ENCODE peak calls at places on chromosomes 6 and 20, in six cellular contexts. Z, D, C, L, P and Y are unnamed samples.

GRCh38 chr20:50277064-50277415 is 86.4 kb downstream of the CEBPB start:
- DNase-seq in Z (no peak), D (no peak), C (no peak), L (no peak), P (no peak), Y (no peak)

GRCh38 chr20:29119141-29119540 is 2138.3 kb upstream of the DEFB115 start:
- DNase-seq in Z (no peak), D (no peak), C (no peak), L (no peak), P (no peak), Y (no peak)

GRCh38 chr20:54512694-54513093 is 37.3 kb downstream of the DOK5 start:
- DNase-seq in Z (no peak), D (no peak), C (no peak), L (no peak), P (no peak), Y (no peak)

GRCh38 chr6:36329798-36330291 is 6.8 kb downstream of the BNIP5 start:
- DNase-seq in Z (no peak), D (no peak), C (no peak), L (no peak), P (no peak), Y (no peak)

GRCh38 chr6:155828989-155829388 is 373.4 kb upstream of the NOX3 start:
- DNase-seq in Z (no peak), D (no peak), C (no peak), L (no peak), P (no peak), Y (no peak)

GRCh38 chr6:127776320-127776719 is 124.5 kb downstream of the THEMIS start:
- DNase-seq in Z (no peak), D (no peak), C (no peak), L (no peak), P (no peak), Y (no peak)

GRCh38 chr6:140082867-140083297 is 708.4 kb upstream of the CITED2 start:
- DNase-seq in Z (no peak), D (no peak), C (no peak), L (no peak), P (no peak), Y (peak)

GRCh38 chr6:159700970-159701369 is 7.9 kb upstream of the SOD2 start:
- DNase-seq in Z (no peak), D (no peak), C (no peak), L (no peak), P (no peak), Y (peak)

GRCh38 chr6:27668442-27669275 is 195.8 kb upstream of the ZNF184 start:
- DNase-seq in Z (no peak), D (no peak), C (no peak), L (no peak), P (no peak), Y (peak)

GRCh38 chr6:97712751-97713150 is 429.7 kb upstream of the MMS22L start:
- DNase-seq in Z (no peak), D (no peak), C (no peak), L (no peak), P (no peak), Y (no peak)

GRCh38 chr20:37727247-37727956 is 33.6 kb downstream of the CTNNBL1 start:
- DNase-seq in Z (no peak), D (no peak), C (no peak), L (no peak), P (no peak), Y (peak)

GRCh38 chr6:156720739-156721714 is 56.2 kb upstream of the ARID1B start:
- DNase-seq in Z (peak), D (no peak), C (peak), L (peak), P (no peak), Y (peak)

GRCh38 chr20:38658879-38659612 is 57.4 kb downstream of the ARHGAP40 start:
- DNase-seq in Z (no peak), D (no peak), C (no peak), L (no peak), P (no peak), Y (peak)

GRCh38 chr20:21396921-21397340 is 395 bp downstream of the NKX2-4 start:
- DNase-seq in Z (no peak), D (no peak), C (no peak), L (no peak), P (no peak), Y (no peak)

GRCh38 chr20:14801591-14802325 is 464.3 kb upstream of the FLRT3 start:
- DNase-seq in Z (no peak), D (no peak), C (no peak), L (no peak), P (no peak), Y (no peak)

GRCh38 chr6:155273438-155273837 is 9.6 kb downstream of the CLDN20 start:
- DNase-seq in Z (no peak), D (no peak), C (no peak), L (no peak), P (no peak), Y (peak)

GRCh38 chr6:139903411-139904157 is 529.1 kb upstream of the CITED2 start:
- DNase-seq in Z (no peak), D (no peak), C (no peak), L (no peak), P (no peak), Y (no peak)

GRCh38 chr6:7684076-7684475 is 41.8 kb upstream of the BMP6 start:
- DNase-seq in Z (no peak), D (no peak), C (no peak), L (no peak), P (no peak), Y (peak)

GRCh38 chr6:1726341-1726763 is 116.6 kb downstream of the FOXC1 start:
- DNase-seq in Z (no peak), D (no peak), C (no peak), L (no peak), P (no peak), Y (no peak)

GRCh38 chr6:27374824-27375612 is 13.5 kb upstream of the ZNF391 start:
- DNase-seq in Z (peak), D (peak), C (peak), L (peak), P (no peak), Y (peak)

GRCh38 chr6:16562498-16562897 is 198.8 kb downstream of the ATXN1 start:
- DNase-seq in Z (no peak), D (no peak), C (no peak), L (no peak), P (no peak), Y (no peak)

GRCh38 chr20:22717466-22717865 is 133.1 kb upstream of the FOXA2 start:
- DNase-seq in Z (no peak), D (no peak), C (no peak), L (peak), P (no peak), Y (no peak)

GRCh38 chr20:20734475-20734948 is 22.1 kb upstream of the RALGAPA2 start:
- DNase-seq in Z (no peak), D (no peak), C (no peak), L (no peak), P (no peak), Y (no peak)

GRCh38 chr20:37385659-37386504 is 39.9 kb downstream of the SRC start:
- DNase-seq in Z (peak), D (no peak), C (no peak), L (no peak), P (no peak), Y (no peak)

GRCh38 chr6:170127151-170127550 is 163.7 kb downstream of the DLL1 start:
- DNase-seq in Z (no peak), D (no peak), C (peak), L (peak), P (no peak), Y (no peak)

GRCh38 chr6:22271044-22271443 is 25.8 kb downstream of the PRL start:
- DNase-seq in Z (no peak), D (no peak), C (no peak), L (no peak), P (no peak), Y (no peak)

GRCh38 chr6:106629859-106630163 is 433 bp downstream of the QRSL1 start:
- DNase-seq in Z (no peak), D (no peak), C (no peak), L (no peak), P (no peak), Y (no peak)

GRCh38 chr6:6837541-6838080 is 249.1 kb downstream of the LY86 start:
- DNase-seq in Z (no peak), D (no peak), C (no peak), L (no peak), P (no peak), Y (no peak)

GRCh38 chr20:11454966-11455799 is 462.5 kb upstream of the BTBD3 start:
- DNase-seq in Z (no peak), D (no peak), C (no peak), L (no peak), P (no peak), Y (peak)

GRCh38 chr6:158017621-158018369 is 36.1 kb downstream of the SYNJ2 start:
- DNase-seq in Z (peak), D (no peak), C (no peak), L (no peak), P (no peak), Y (no peak)

GRCh38 chr6:76004202-76004601 is 68.3 kb downstream of the IMPG1 start:
- DNase-seq in Z (no peak), D (no peak), C (no peak), L (no peak), P (no peak), Y (no peak)

GRCh38 chr6:140153703-140154102 is 779.3 kb upstream of the CITED2 start:
- DNase-seq in Z (no peak), D (no peak), C (no peak), L (no peak), P (no peak), Y (peak)

GRCh38 chr20:51206032-51206662 is 183.2 kb upstream of the KCNG1 start:
- DNase-seq in Z (no peak), D (no peak), C (no peak), L (no peak), P (no peak), Y (no peak)

DNA sequence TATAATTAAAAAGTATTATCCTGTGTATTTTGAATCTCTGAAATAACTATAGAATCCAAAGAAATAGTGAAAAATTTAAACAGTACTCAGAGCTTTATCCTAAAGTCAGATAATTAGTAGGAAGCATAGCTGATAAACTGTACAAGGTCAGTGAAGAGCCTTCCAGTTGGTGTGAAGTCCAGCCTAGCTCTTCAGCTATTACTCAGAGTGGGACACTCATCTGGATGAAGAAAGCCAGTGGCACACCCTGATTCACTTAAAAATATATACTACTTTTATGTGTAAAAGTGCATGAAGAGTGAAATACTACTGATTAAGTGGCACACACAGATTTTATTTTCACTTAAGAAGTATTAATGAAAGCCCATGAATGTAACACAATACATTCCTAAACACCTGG is 3.1 kb downstream of the IFNGR1 start:
- DNase-seq in Z (no peak), D (no peak), C (no peak), L (no peak), P (no peak), Y (no peak)
- H3K4me3 ChIP-seq in Z (peak), D (peak), C (peak), L (no peak), P (peak), Y (no peak)

GRCh38 chr6:15283986-15284361 is 38.1 kb downstream of the JARID2 start:
- DNase-seq in Z (no peak), D (no peak), C (no peak), L (no peak), P (no peak), Y (no peak)

GRCh38 chr6:15288856-15289255 is 43.0 kb downstream of the JARID2 start:
- DNase-seq in Z (no peak), D (no peak), C (no peak), L (no peak), P (no peak), Y (no peak)

GRCh38 chr6:15287670-15288069 is 41.8 kb downstream of the JARID2 start:
- DNase-seq in Z (no peak), D (no peak), C (no peak), L (no peak), P (no peak), Y (no peak)

GRCh38 chr6:15282334-15282733 is 36.5 kb downstream of the JARID2 start:
- DNase-seq in Z (no peak), D (no peak), C (no peak), L (no peak), P (no peak), Y (no peak)

DNA sequence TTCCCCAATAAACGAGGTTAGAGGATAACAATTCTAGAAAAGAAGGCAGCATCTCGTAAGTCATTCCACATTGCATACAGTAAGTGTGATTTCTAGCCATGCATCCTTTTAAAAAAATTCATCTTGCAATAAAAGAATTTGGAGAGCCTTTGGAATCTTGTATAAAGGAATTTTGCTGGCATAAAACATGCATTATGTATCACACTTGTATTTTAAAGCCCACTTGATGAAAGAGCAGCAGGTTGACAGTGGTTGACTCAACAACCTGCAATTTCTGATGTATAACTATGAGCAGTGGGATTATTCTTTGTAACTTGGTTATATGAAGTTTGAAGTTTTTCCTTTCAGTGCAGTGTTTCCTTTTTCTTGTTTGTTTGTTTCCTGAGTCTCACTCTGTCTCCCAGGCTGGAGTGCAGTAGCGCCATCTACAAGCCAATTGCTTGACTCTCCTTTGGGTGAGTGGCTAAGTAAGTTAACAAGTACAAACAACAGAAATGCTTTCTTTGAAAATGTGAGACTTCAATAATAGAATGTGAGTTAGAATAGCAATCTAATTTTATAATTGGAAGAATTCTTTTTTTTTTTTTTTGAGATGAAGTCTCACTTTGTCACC is 39.9 kb downstream of the JARID2 start:
- DNase-seq in Z (no peak), D (no peak), C (no peak), L (no peak), P (no peak), Y (no peak)
- TF ChIP-seq CTCF in Z (no peak), D (no peak), C (no peak), L (no peak), P (no peak), Y (no peak)

GRCh38 chr6:41651246-41651961 is 13.1 kb downstream of the MDFI start:
- DNase-seq in Z (peak), D (no peak), C (no peak), L (no peak), P (no peak), Y (no peak)

GRCh38 chr6:41651962-41652657 is 13.8 kb downstream of the MDFI start:
- DNase-seq in Z (peak), D (no peak), C (peak), L (no peak), P (no peak), Y (no peak)

GRCh38 chr6:41654433-41655020 is 16.3 kb downstream of the MDFI start:
- DNase-seq in Z (peak), D (no peak), C (no peak), L (no peak), P (no peak), Y (no peak)

GRCh38 chr6:41653642-41654432 is 15.6 kb downstream of the MDFI start:
- DNase-seq in Z (peak), D (no peak), C (no peak), L (no peak), P (no peak), Y (no peak)

GRCh38 chr6:41652876-41653641 is 14.8 kb downstream of the MDFI start:
- DNase-seq in Z (peak), D (no peak), C (peak), L (peak), P (no peak), Y (peak)
- H3K4me3 ChIP-seq in Z (no peak), D (no peak), C (no peak), L (no peak), P (no peak), Y (no peak)

GRCh38 chr20:56205350-56205749 is 43.2 kb upstream of the MC3R start:
- DNase-seq in Z (no peak), D (no peak), C (peak), L (no peak), P (no peak), Y (no peak)

GRCh38 chr20:56202493-56203077 is 45.9 kb upstream of the MC3R start:
- DNase-seq in Z (no peak), D (no peak), C (no peak), L (no peak), P (no peak), Y (no peak)

GRCh38 chr20:56204206-56204605 is 44.3 kb upstream of the MC3R start:
- DNase-seq in Z (no peak), D (no peak), C (no peak), L (no peak), P (no peak), Y (no peak)

GRCh38 chr20:56195946-56196345 is 52.6 kb upstream of the MC3R start:
- DNase-seq in Z (no peak), D (no peak), C (no peak), L (no peak), P (no peak), Y (no peak)

DNA sequence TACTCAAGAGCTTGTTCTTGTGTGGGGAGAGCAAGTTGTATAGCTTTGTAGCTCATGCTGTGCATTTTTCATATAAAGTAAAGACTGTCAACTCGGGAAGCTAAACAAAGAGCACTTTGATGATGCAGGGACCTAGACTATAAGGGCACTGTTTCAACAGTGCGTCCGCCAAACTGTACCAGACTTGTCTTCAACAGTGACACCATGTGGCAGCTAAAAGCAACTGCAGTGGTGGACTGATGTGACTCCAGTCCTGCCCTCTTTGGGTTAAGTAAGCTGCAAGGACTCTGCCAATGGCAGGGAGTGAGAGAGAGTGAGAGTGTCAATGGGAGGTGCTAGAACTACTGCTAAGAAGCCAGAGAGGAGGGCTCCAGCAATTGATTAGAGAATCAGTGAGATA is 48.1 kb upstream of the MC3R start:
- DNase-seq in Z (no peak), D (no peak), C (no peak), L (no peak), P (no peak), Y (no peak)
- TF ChIP-seq CTCF in Z (no peak), D (no peak), C (no peak), L (no peak), P (no peak), Y (peak)